ENCODE peak calls at places on chromosomes 2 and 18, in seven cellular contexts. One of them, this sample, is unnamed. For H3K4me1, the result is how much of the 10 kb centered on the place peaks cover.

GRCh38 chr2:24837996-24838513 is 44.8 kb downstream of the CENPO start:
- DNase-seq in esophagus squamous epithelium: no peak
- DNase-seq in heart right ventricle: no peak
- DNase-seq in lung: no peak
- DNase-seq in K562: no peak
- DNase-seq in fibroblast of lung: no peak
- DNase-seq in hepatocyte: no peak
- DNase-seq in this sample: no peak

GRCh38 chr2:10277293-10278028 is 25.2 kb upstream of the HPCAL1 start:
- DNase-seq in heart right ventricle: no peak
- DNase-seq in fibroblast of lung: no peak
- DNase-seq in lung: no peak
- DNase-seq in esophagus squamous epithelium: no peak
- DNase-seq in hepatocyte: no peak
- DNase-seq in K562: no peak
- DNase-seq in this sample: no peak

GRCh38 chr2:96685592-96686459 is 43.3 kb downstream of the FER1L5 start:
- DNase-seq in lung: no peak
- DNase-seq in heart right ventricle: peak
- DNase-seq in K562: peak
- DNase-seq in esophagus squamous epithelium: no peak
- DNase-seq in hepatocyte: peak
- DNase-seq in fibroblast of lung: peak
- DNase-seq in this sample: no peak

GRCh38 chr2:12073217-12073852 is 326.9 kb downstream of the LPIN1 start:
- DNase-seq in fibroblast of lung: no peak
- DNase-seq in heart right ventricle: no peak
- DNase-seq in hepatocyte: no peak
- DNase-seq in esophagus squamous epithelium: no peak
- DNase-seq in K562: no peak
- DNase-seq in lung: no peak
- DNase-seq in this sample: no peak

GRCh38 chr2:37552339-37552738 is 119.1 kb downstream of the CDC42EP3 start:
- DNase-seq in fibroblast of lung: no peak
- DNase-seq in heart right ventricle: no peak
- DNase-seq in K562: no peak
- DNase-seq in hepatocyte: no peak
- DNase-seq in lung: no peak
- DNase-seq in esophagus squamous epithelium: no peak
- DNase-seq in this sample: no peak

GRCh38 chr2:229462144-229462543 is 191.1 kb upstream of the PID1 start:
- DNase-seq in heart right ventricle: no peak
- DNase-seq in hepatocyte: no peak
- DNase-seq in esophagus squamous epithelium: no peak
- DNase-seq in K562: no peak
- DNase-seq in fibroblast of lung: no peak
- DNase-seq in lung: no peak
- DNase-seq in this sample: no peak

GRCh38 chr2:6556755-6557154 is 309.0 kb downstream of the CMPK2 start:
- DNase-seq in fibroblast of lung: peak
- DNase-seq in heart right ventricle: no peak
- DNase-seq in lung: no peak
- DNase-seq in K562: no peak
- DNase-seq in esophagus squamous epithelium: no peak
- DNase-seq in hepatocyte: peak
- DNase-seq in this sample: no peak

GRCh38 chr2:205908491-205909193 is 177.3 kb downstream of the INO80D start:
- DNase-seq in fibroblast of lung: peak
- DNase-seq in heart right ventricle: no peak
- DNase-seq in esophagus squamous epithelium: no peak
- DNase-seq in K562: no peak
- DNase-seq in hepatocyte: peak
- DNase-seq in lung: no peak
- DNase-seq in this sample: no peak

GRCh38 chr18:63974991-63975390 is 5.1 kb downstream of the SERPINB8 start:
- DNase-seq in esophagus squamous epithelium: no peak
- DNase-seq in lung: no peak
- DNase-seq in heart right ventricle: no peak
- DNase-seq in hepatocyte: no peak
- DNase-seq in K562: no peak
- DNase-seq in fibroblast of lung: peak
- DNase-seq in this sample: no peak

GRCh38 chr2:65053199-65053598 is 3.0 kb upstream of the CEP68 start:
- DNase-seq in fibroblast of lung: no peak
- DNase-seq in esophagus squamous epithelium: no peak
- DNase-seq in lung: no peak
- DNase-seq in heart right ventricle: no peak
- DNase-seq in hepatocyte: no peak
- DNase-seq in K562: no peak
- DNase-seq in this sample: no peak

GRCh38 chr2:128541448-128541847 is 222.8 kb upstream of the HS6ST1 start:
- DNase-seq in K562: no peak
- DNase-seq in esophagus squamous epithelium: no peak
- DNase-seq in lung: no peak
- DNase-seq in hepatocyte: no peak
- DNase-seq in fibroblast of lung: peak
- DNase-seq in heart right ventricle: no peak
- DNase-seq in this sample: no peak

GRCh38 chr2:74286725-74287124 is 56.5 kb downstream of the SLC4A5 start:
- DNase-seq in heart right ventricle: no peak
- DNase-seq in esophagus squamous epithelium: no peak
- DNase-seq in hepatocyte: no peak
- DNase-seq in K562: no peak
- DNase-seq in lung: no peak
- DNase-seq in fibroblast of lung: no peak
- DNase-seq in this sample: no peak

GRCh38 chr2:165803123-165803760 is 9.2 kb upstream of the GALNT3 start:
- DNase-seq in K562: no peak
- DNase-seq in fibroblast of lung: no peak
- DNase-seq in hepatocyte: peak
- DNase-seq in heart right ventricle: no peak
- DNase-seq in esophagus squamous epithelium: no peak
- DNase-seq in lung: no peak
- DNase-seq in this sample: no peak

GRCh38 chr2:70992945-70993688 is 1.6 kb downstream of the TEX261 start:
- DNase-seq in K562: peak
- DNase-seq in fibroblast of lung: no peak
- DNase-seq in lung: no peak
- DNase-seq in heart right ventricle: no peak
- DNase-seq in esophagus squamous epithelium: no peak
- DNase-seq in hepatocyte: peak
- DNase-seq in this sample: no peak

GRCh38 chr2:114170070-114170469 is 272.4 kb upstream of the DPP10 start:
- DNase-seq in hepatocyte: no peak
- DNase-seq in K562: no peak
- DNase-seq in lung: no peak
- DNase-seq in fibroblast of lung: no peak
- DNase-seq in heart right ventricle: no peak
- DNase-seq in esophagus squamous epithelium: no peak
- DNase-seq in this sample: no peak

GRCh38 chr2:46545015-46545839 is 65.9 kb downstream of the TMEM247 start:
- DNase-seq in lung: no peak
- DNase-seq in heart right ventricle: no peak
- DNase-seq in hepatocyte: no peak
- DNase-seq in K562: peak
- DNase-seq in esophagus squamous epithelium: no peak
- DNase-seq in fibroblast of lung: no peak
- DNase-seq in this sample: no peak

GRCh38 chr2:128452536-128453530 is 134.2 kb upstream of the HS6ST1 start:
- DNase-seq in hepatocyte: no peak
- DNase-seq in K562: no peak
- DNase-seq in esophagus squamous epithelium: no peak
- DNase-seq in fibroblast of lung: no peak
- DNase-seq in heart right ventricle: no peak
- DNase-seq in lung: peak
- DNase-seq in this sample: no peak

GRCh38 chr2:7588295-7588694 is 671.1 kb downstream of the RNF144A start:
- DNase-seq in esophagus squamous epithelium: no peak
- DNase-seq in hepatocyte: no peak
- DNase-seq in fibroblast of lung: no peak
- DNase-seq in K562: no peak
- DNase-seq in heart right ventricle: no peak
- DNase-seq in lung: no peak
- DNase-seq in this sample: no peak

GRCh38 chr2:134268265-134268664 is 14.4 kb downstream of the MGAT5 start:
- DNase-seq in K562: no peak
- DNase-seq in hepatocyte: no peak
- DNase-seq in esophagus squamous epithelium: no peak
- DNase-seq in lung: no peak
- DNase-seq in fibroblast of lung: no peak
- DNase-seq in heart right ventricle: peak
- DNase-seq in this sample: no peak

GRCh38 chr2:185854910-185855309 is 116.3 kb downstream of the FSIP2 start:
- DNase-seq in esophagus squamous epithelium: no peak
- DNase-seq in K562: no peak
- DNase-seq in lung: no peak
- DNase-seq in hepatocyte: no peak
- DNase-seq in fibroblast of lung: no peak
- DNase-seq in heart right ventricle: no peak
- DNase-seq in this sample: no peak

GRCh38 chr2:108835038-108835437 is 48.5 kb downstream of the CCDC138 start:
- DNase-seq in hepatocyte: no peak
- DNase-seq in fibroblast of lung: no peak
- DNase-seq in lung: no peak
- DNase-seq in heart right ventricle: no peak
- DNase-seq in esophagus squamous epithelium: no peak
- DNase-seq in K562: no peak
- DNase-seq in this sample: no peak

GRCh38 chr2:64644240-64645013 is 9.3 kb downstream of the SERTAD2 start:
- DNase-seq in esophagus squamous epithelium: peak
- DNase-seq in lung: peak
- DNase-seq in fibroblast of lung: peak
- DNase-seq in heart right ventricle: peak
- DNase-seq in K562: peak
- DNase-seq in hepatocyte: peak
- DNase-seq in this sample: no peak

GRCh38 chr2:217338306-217338916 is 478.5 kb upstream of the TNP1 start:
- DNase-seq in K562: no peak
- DNase-seq in heart right ventricle: no peak
- DNase-seq in fibroblast of lung: peak
- DNase-seq in hepatocyte: no peak
- DNase-seq in lung: no peak
- DNase-seq in esophagus squamous epithelium: no peak
- DNase-seq in this sample: no peak

GRCh38 chr18:77112161-77112801 is 20.3 kb downstream of the MBP start:
- DNase-seq in K562: no peak
- DNase-seq in hepatocyte: no peak
- DNase-seq in heart right ventricle: no peak
- DNase-seq in esophagus squamous epithelium: no peak
- DNase-seq in lung: no peak
- DNase-seq in fibroblast of lung: no peak
- DNase-seq in this sample: no peak

DNA sequence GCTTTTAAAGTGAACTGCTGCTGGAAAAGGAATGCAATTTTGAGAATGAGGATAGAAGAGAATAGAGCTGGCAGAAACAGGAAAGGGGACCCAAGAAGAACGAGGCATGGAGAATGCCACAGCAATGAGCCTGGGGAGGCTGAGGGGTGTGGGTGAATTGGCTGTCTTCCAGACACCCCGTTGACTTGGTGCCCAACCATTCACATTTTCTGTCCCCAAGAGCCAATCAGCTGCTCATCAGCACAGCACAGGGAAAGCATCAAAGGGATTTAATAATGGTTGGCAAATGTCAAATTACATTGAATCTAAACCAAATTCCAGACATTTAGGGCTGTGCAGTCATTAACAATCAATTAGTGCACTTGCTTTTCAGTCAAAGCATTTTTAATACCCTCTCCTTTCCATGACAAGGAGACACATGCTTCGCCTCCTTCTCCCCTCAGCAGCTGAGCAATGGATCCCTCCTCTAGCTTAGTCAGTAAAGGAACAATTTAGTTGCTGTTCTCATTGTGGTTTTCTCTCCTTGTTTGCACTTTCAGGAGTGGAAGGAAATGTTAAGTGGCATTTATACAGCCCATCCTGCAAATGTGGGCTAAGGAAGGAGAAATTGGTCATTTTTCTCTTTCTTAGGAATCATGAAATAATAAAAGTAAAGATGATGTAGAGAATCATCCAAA is 98.8 kb downstream of the KLF7 start:
- DNase-seq in lung: no peak
- DNase-seq in K562: no peak
- DNase-seq in heart right ventricle: no peak
- DNase-seq in fibroblast of lung: no peak
- DNase-seq in esophagus squamous epithelium: no peak
- DNase-seq in hepatocyte: no peak
- DNase-seq in this sample: no peak
- TF ChIP-seq CTCF in lung: no peak
- TF ChIP-seq CTCF in K562: no peak
- TF ChIP-seq CTCF in heart right ventricle: no peak
- TF ChIP-seq CTCF in fibroblast of lung: no peak
- TF ChIP-seq CTCF in esophagus squamous epithelium: no peak
- TF ChIP-seq CTCF in hepatocyte: no peak
- TF ChIP-seq CTCF in this sample: no peak

GRCh38 chr2:27954261-27954673 is 63.7 kb downstream of the BABAM2 start:
- DNase-seq in esophagus squamous epithelium: no peak
- DNase-seq in hepatocyte: peak
- DNase-seq in K562: no peak
- DNase-seq in heart right ventricle: no peak
- DNase-seq in lung: no peak
- DNase-seq in fibroblast of lung: peak
- DNase-seq in this sample: no peak
- H3K27ac ChIP-seq in esophagus squamous epithelium: peak
- H3K27ac ChIP-seq in hepatocyte: peak
- H3K27ac ChIP-seq in K562: no peak
- H3K27ac ChIP-seq in heart right ventricle: no peak
- H3K27ac ChIP-seq in lung: peak
- H3K27ac ChIP-seq in fibroblast of lung: peak
- H3K27ac ChIP-seq in this sample: peak

GRCh38 chr2:20537423-20538307 is 90.8 kb downstream of the RHOB start:
- DNase-seq in lung: no peak
- DNase-seq in hepatocyte: no peak
- DNase-seq in esophagus squamous epithelium: no peak
- DNase-seq in heart right ventricle: no peak
- DNase-seq in fibroblast of lung: no peak
- DNase-seq in K562: no peak
- DNase-seq in this sample: no peak
- H3K4me1 ChIP-seq in lung: under half
- H3K4me1 ChIP-seq in hepatocyte: under half
- H3K4me1 ChIP-seq in esophagus squamous epithelium: under half
- H3K4me1 ChIP-seq in heart right ventricle: under half
- H3K4me1 ChIP-seq in fibroblast of lung: under half
- H3K4me1 ChIP-seq in K562: under half
- H3K4me1 ChIP-seq in this sample: under half

DNA sequence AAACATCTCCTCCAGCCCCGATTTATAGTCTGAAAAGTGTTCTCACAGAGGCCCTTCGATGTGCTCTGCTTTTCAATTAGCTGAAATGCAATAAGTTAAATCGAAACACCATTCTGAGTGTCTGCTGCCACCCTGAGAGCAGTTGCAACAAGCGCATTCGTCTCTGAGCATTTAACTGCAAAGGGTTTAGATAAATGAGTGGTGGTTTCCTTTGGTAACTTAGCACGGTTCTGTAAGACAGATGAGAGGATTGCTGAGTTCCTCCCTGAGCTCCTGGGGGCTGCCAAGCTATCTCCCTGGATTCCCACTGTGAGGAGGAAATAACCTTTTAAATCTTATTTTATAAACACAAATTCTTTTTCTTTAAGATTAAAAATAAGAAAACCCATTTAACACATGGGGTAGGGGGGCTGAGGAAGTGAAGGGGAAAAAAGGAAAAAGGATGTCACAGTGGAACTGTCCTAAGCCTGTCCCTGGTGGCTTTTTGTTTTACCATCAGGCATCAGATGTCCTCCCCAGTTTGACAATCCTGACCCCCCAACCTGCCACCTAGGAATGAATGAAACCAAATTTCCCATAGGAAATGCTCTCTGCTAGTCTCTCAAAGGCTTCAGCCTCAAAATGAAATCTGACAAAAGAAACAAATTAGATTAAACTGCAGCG is 56.4 kb upstream of the CREB1 start:
- DNase-seq in esophagus squamous epithelium: no peak
- DNase-seq in K562: no peak
- DNase-seq in hepatocyte: peak
- DNase-seq in fibroblast of lung: peak
- DNase-seq in heart right ventricle: peak
- DNase-seq in lung: peak
- DNase-seq in this sample: no peak
- TF ChIP-seq CTCF in esophagus squamous epithelium: peak
- TF ChIP-seq CTCF in K562: peak
- TF ChIP-seq CTCF in hepatocyte: peak
- TF ChIP-seq CTCF in fibroblast of lung: peak
- TF ChIP-seq CTCF in heart right ventricle: peak
- TF ChIP-seq CTCF in lung: peak
- TF ChIP-seq CTCF in this sample: peak